ENCODE peak calls at places on chromosomes 13 and 19, in five cellular contexts. U, Y, T, I and W are unnamed samples.

GRCh38 chr13:101661839-101662238 is 209.4 kb downstream of the ITGBL1 start:
- DNase-seq in U (no peak), Y (no peak), T (no peak), I (no peak), W (no peak)

GRCh38 chr13:110516500-110516899 is 45.0 kb downstream of the RAB20 start:
- DNase-seq in U (no peak), Y (no peak), T (no peak), I (no peak), W (no peak)

GRCh38 chr13:24270639-24271131 is 38.7 kb upstream of the C1QTNF9 start:
- DNase-seq in U (peak; percentile 61), Y (peak; percentile 72), T (no peak), I (peak; percentile 47), W (peak; percentile 71)

GRCh38 chr19:48330012-48330681 is 4.8 kb downstream of the EMP3 start:
- DNase-seq in U (peak; percentile 86), Y (peak; percentile 88), T (no peak), I (no peak), W (peak; percentile 94)

GRCh38 chr13:79593611-79594275 is 112.8 kb downstream of the NDFIP2 start:
- DNase-seq in U (no peak), Y (no peak), T (no peak), I (peak; percentile 11), W (no peak)

GRCh38 chr13:33402975-33403374 is 117.4 kb upstream of the STARD13 start:
- DNase-seq in U (no peak), Y (no peak), T (no peak), I (no peak), W (no peak)

GRCh38 chr19:35013047-35013819 is 13.1 kb downstream of the GRAMD1A start:
- DNase-seq in U (peak; percentile 83), Y (peak; percentile 75), T (peak; percentile 86), I (peak; percentile 57), W (peak; percentile 49)

GRCh38 chr13:67148219-67148583 is 81.9 kb downstream of the PCDH9 start:
- DNase-seq in U (no peak), Y (no peak), T (no peak), I (peak; percentile 68), W (no peak)

GRCh38 chr19:38531515-38531914 is 86.2 kb downstream of the MAP4K1 start:
- DNase-seq in U (no peak), Y (no peak), T (no peak), I (no peak), W (no peak)

GRCh38 chr13:24742294-24742693 is 21.7 kb upstream of the RNF17 start:
- DNase-seq in U (no peak), Y (no peak), T (no peak), I (no peak), W (no peak)

GRCh38 chr13:26707122-26708006 is 53.2 kb downstream of the GPR12 start:
- DNase-seq in U (no peak), Y (no peak), T (peak; percentile 14), I (peak; percentile 58), W (peak; percentile 56)

GRCh38 chr13:56351041-56351440 is 789.7 kb upstream of the PRR20A start:
- DNase-seq in U (no peak), Y (no peak), T (no peak), I (no peak), W (no peak)

GRCh38 chr13:101515504-101515903 is 63.0 kb downstream of the ITGBL1 start:
- DNase-seq in U (no peak), Y (no peak), T (no peak), I (no peak), W (no peak)

GRCh38 chr13:24694907-24695306 is 14.7 kb downstream of the ATP12A start:
- DNase-seq in U (no peak), Y (no peak), T (no peak), I (no peak), W (no peak)

GRCh38 chr19:56367829-56368711 is 25.3 kb downstream of the ZNF582 start:
- DNase-seq in U (peak; percentile 85), Y (peak; percentile 91), T (peak; percentile 33), I (peak; percentile 89), W (peak; percentile 93)

GRCh38 chr19:45640849-45641273 is 1.7 kb upstream of the EML2 start:
- DNase-seq in U (peak; percentile 50), Y (peak; percentile 24), T (no peak), I (no peak), W (peak; percentile 46)

GRCh38 chr19:21143846-21144245 is 2.0 kb downstream of the ZNF431 start:
- DNase-seq in U (no peak), Y (no peak), T (no peak), I (no peak), W (peak; percentile 3)

GRCh38 chr19:21138130-21138529 is 3.7 kb upstream of the ZNF431 start:
- DNase-seq in U (no peak), Y (no peak), T (no peak), I (no peak), W (no peak)

GRCh38 chr19:21143428-21143827 is 1.6 kb downstream of the ZNF431 start:
- DNase-seq in U (no peak), Y (no peak), T (no peak), I (no peak), W (no peak)

GRCh38 chr19:21147540-21147939 is 5.7 kb downstream of the ZNF431 start:
- DNase-seq in U (no peak), Y (no peak), T (no peak), I (no peak), W (no peak)

GRCh38 chr19:21141787-21142464 is at the start of gene ZNF431:
- DNase-seq in U (peak; percentile 91), Y (peak; percentile 90), T (peak; percentile 59), I (peak; percentile 93), W (peak; percentile 96)
- TF ChIP-seq POLR2A in U (no peak), Y (peak; percentile 87), T (peak; percentile 54), I (peak; percentile 88), W (peak; percentile 92)

GRCh38 chr13:105599477-105600037 is 935.9 kb downstream of the EFNB2 start:
- DNase-seq in U (no peak), Y (no peak), T (no peak), I (no peak), W (no peak)
- TF ChIP-seq POLR2A in U (no peak), Y (no peak), T (no peak), I (no peak), W (no peak)

DNA sequence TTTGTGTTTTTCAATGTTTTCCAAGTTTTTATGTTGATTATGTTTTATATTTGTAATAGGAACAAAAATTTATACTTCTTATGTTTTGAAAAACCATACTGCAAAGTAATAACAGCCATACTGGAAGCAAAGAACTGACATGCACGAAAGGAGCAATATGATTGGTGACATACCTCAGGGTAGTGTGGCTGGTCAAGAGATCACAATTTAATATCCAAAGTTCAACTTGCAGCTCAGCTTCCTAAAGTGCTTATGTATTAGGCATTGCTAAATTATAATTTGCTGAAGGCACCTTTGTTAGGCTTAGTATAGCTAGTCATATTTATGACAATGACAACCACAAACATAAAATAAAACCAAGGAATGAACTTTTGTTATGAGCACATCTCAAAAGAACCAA is 25.9 kb downstream of the VWA8 start:
- DNase-seq in U (no peak), Y (no peak), T (no peak), I (no peak), W (no peak)
- TF ChIP-seq POLR2A in U (no peak), Y (no peak), T (no peak), I (no peak), W (no peak)

GRCh38 chr19:15378529-15379082 is 981 bp downstream of the AKAP8 start:
- DNase-seq in U (peak; percentile 59), Y (peak; percentile 54), T (peak; percentile 18), I (peak; percentile 41), W (peak; percentile 71)
- TF ChIP-seq POLR2A in U (no peak), Y (no peak), T (no peak), I (no peak), W (no peak)

DNA sequence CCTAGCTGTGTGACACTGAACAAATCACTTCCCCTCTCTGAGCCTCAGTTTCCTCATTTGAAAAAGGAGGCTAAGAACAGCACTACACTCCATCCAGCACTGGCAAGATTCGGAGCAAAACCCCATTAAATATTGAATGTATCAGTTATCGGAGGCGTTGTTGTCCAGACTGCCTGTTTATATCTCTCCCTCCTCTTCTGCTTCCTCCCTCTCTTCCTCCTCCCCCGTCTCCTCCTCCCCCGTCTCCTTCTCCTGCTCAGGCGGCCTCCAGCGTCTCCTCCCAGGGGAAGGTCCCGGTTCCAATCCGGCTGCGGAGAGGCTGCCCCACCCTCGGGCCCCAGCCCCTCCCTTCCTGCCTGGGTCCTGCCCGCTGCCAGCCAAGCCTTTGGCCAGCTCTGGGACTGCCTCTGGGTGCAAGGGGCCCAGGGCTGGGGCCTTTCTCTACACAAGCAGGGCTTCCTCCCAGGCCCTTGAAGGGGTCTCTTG is 2.0 kb downstream of the RRAS start:
- DNase-seq in U (peak; percentile 85), Y (peak; percentile 79), T (peak; percentile 87), I (peak; percentile 62), W (peak; percentile 51)
- TF ChIP-seq POLR2A in U (no peak), Y (no peak), T (no peak), I (no peak), W (no peak)

GRCh38 chr19:8333771-8334457 is 9.1 kb downstream of the KANK3 start:
- DNase-seq in U (no peak), Y (no peak), T (no peak), I (no peak), W (no peak)
- TF ChIP-seq POLR2A in U (no peak), Y (no peak), T (no peak), I (no peak), W (no peak)